ENCODE peak calls at places on chromosome 7, in seven cellular contexts. One of them, this sample, is unnamed.

GRCh38 chr7:93551931-93552330 is 22.6 kb downstream of the CALCR start:
- DNase-seq in IMR-90: no peak
- DNase-seq in H9: no peak
- DNase-seq in A549: no peak
- DNase-seq in HCT116: no peak
- DNase-seq in fibroblast of lung: no peak
- DNase-seq in neural progenitor cell: no peak
- DNase-seq in this sample: no peak

GRCh38 chr7:33807779-33808482 is 97.4 kb upstream of the BMPER start:
- DNase-seq in H9: peak
- DNase-seq in neural progenitor cell: peak
- DNase-seq in fibroblast of lung: peak
- DNase-seq in IMR-90: peak
- DNase-seq in A549: peak
- DNase-seq in HCT116: peak
- DNase-seq in this sample: peak

GRCh38 chr7:134782121-134782623 is 2.7 kb downstream of the CALD1 start:
- DNase-seq in fibroblast of lung: no peak
- DNase-seq in neural progenitor cell: no peak
- DNase-seq in IMR-90: peak
- DNase-seq in H9: no peak
- DNase-seq in HCT116: no peak
- DNase-seq in A549: no peak
- DNase-seq in this sample: no peak

GRCh38 chr7:28389504-28390385 is 22.6 kb upstream of the CREB5 start:
- DNase-seq in neural progenitor cell: peak
- DNase-seq in A549: peak
- DNase-seq in fibroblast of lung: peak
- DNase-seq in HCT116: peak
- DNase-seq in IMR-90: peak
- DNase-seq in H9: no peak
- DNase-seq in this sample: no peak

GRCh38 chr7:55179897-55180682 is 161.3 kb downstream of the EGFR start:
- DNase-seq in neural progenitor cell: no peak
- DNase-seq in A549: no peak
- DNase-seq in H9: no peak
- DNase-seq in fibroblast of lung: no peak
- DNase-seq in IMR-90: no peak
- DNase-seq in HCT116: no peak
- DNase-seq in this sample: no peak

GRCh38 chr7:2156756-2157472 is 75.8 kb downstream of the MAD1L1 start:
- DNase-seq in HCT116: no peak
- DNase-seq in fibroblast of lung: no peak
- DNase-seq in H9: no peak
- DNase-seq in A549: no peak
- DNase-seq in IMR-90: no peak
- DNase-seq in neural progenitor cell: no peak
- DNase-seq in this sample: no peak

GRCh38 chr7:135645296-135645904 is 16.9 kb upstream of the STMP1 start:
- DNase-seq in neural progenitor cell: peak
- DNase-seq in HCT116: peak
- DNase-seq in fibroblast of lung: peak
- DNase-seq in H9: no peak
- DNase-seq in IMR-90: peak
- DNase-seq in A549: peak
- DNase-seq in this sample: no peak

GRCh38 chr7:29102554-29103151 is 43.7 kb downstream of the CPVL start:
- DNase-seq in fibroblast of lung: peak
- DNase-seq in A549: peak
- DNase-seq in HCT116: peak
- DNase-seq in neural progenitor cell: peak
- DNase-seq in IMR-90: peak
- DNase-seq in H9: peak
- DNase-seq in this sample: no peak

GRCh38 chr7:135620980-135621850 is 41.1 kb upstream of the STMP1 start:
- DNase-seq in IMR-90: peak
- DNase-seq in A549: peak
- DNase-seq in neural progenitor cell: peak
- DNase-seq in H9: no peak
- DNase-seq in HCT116: peak
- DNase-seq in fibroblast of lung: peak
- DNase-seq in this sample: peak

GRCh38 chr7:66092654-66093053 is 17.0 kb downstream of the ASL start:
- DNase-seq in HCT116: no peak
- DNase-seq in A549: no peak
- DNase-seq in fibroblast of lung: no peak
- DNase-seq in H9: no peak
- DNase-seq in IMR-90: no peak
- DNase-seq in neural progenitor cell: no peak
- DNase-seq in this sample: no peak

GRCh38 chr7:805261-805660 is 27.0 kb upstream of the SUN1 start:
- DNase-seq in A549: no peak
- DNase-seq in fibroblast of lung: no peak
- DNase-seq in neural progenitor cell: no peak
- DNase-seq in H9: no peak
- DNase-seq in IMR-90: no peak
- DNase-seq in HCT116: no peak
- DNase-seq in this sample: no peak

GRCh38 chr7:4037877-4038276 is 644.2 kb upstream of the FOXK1 start:
- DNase-seq in HCT116: no peak
- DNase-seq in H9: no peak
- DNase-seq in A549: no peak
- DNase-seq in neural progenitor cell: no peak
- DNase-seq in fibroblast of lung: no peak
- DNase-seq in IMR-90: no peak
- DNase-seq in this sample: no peak

GRCh38 chr7:53426145-53426750 is 390.8 kb downstream of the POM121L12 start:
- DNase-seq in neural progenitor cell: peak
- DNase-seq in fibroblast of lung: no peak
- DNase-seq in A549: no peak
- DNase-seq in HCT116: no peak
- DNase-seq in IMR-90: no peak
- DNase-seq in H9: no peak
- DNase-seq in this sample: no peak

GRCh38 chr7:65265959-65266519 is 107.6 kb upstream of the ZNF92 start:
- DNase-seq in HCT116: no peak
- DNase-seq in H9: no peak
- DNase-seq in A549: no peak
- DNase-seq in fibroblast of lung: no peak
- DNase-seq in IMR-90: no peak
- DNase-seq in neural progenitor cell: no peak
- DNase-seq in this sample: no peak

GRCh38 chr7:140639366-140640053 is 1.1 kb downstream of the DENND2A start:
- DNase-seq in HCT116: no peak
- DNase-seq in A549: no peak
- DNase-seq in IMR-90: peak
- DNase-seq in fibroblast of lung: peak
- DNase-seq in neural progenitor cell: peak
- DNase-seq in H9: no peak
- DNase-seq in this sample: no peak

GRCh38 chr7:150754950-150755349 is 17.7 kb downstream of the GIMAP5 start:
- DNase-seq in IMR-90: no peak
- DNase-seq in fibroblast of lung: no peak
- DNase-seq in A549: no peak
- DNase-seq in neural progenitor cell: no peak
- DNase-seq in HCT116: no peak
- DNase-seq in H9: no peak
- DNase-seq in this sample: no peak

GRCh38 chr7:106419455-106420182 is 134.8 kb upstream of the NAMPT start:
- DNase-seq in A549: no peak
- DNase-seq in neural progenitor cell: no peak
- DNase-seq in IMR-90: no peak
- DNase-seq in H9: no peak
- DNase-seq in HCT116: no peak
- DNase-seq in fibroblast of lung: no peak
- DNase-seq in this sample: no peak

GRCh38 chr7:2471396-2471795 is 4.8 kb downstream of the GRIFIN start:
- DNase-seq in fibroblast of lung: peak
- DNase-seq in IMR-90: peak
- DNase-seq in A549: no peak
- DNase-seq in H9: peak
- DNase-seq in neural progenitor cell: peak
- DNase-seq in HCT116: no peak
- DNase-seq in this sample: no peak

GRCh38 chr7:87216701-87217508 is 2.6 kb downstream of the TMEM243 start:
- DNase-seq in fibroblast of lung: no peak
- DNase-seq in A549: no peak
- DNase-seq in neural progenitor cell: no peak
- DNase-seq in HCT116: no peak
- DNase-seq in H9: no peak
- DNase-seq in IMR-90: no peak
- DNase-seq in this sample: no peak

GRCh38 chr7:71574153-71574894 is 442.4 kb downstream of the GALNT17 start:
- DNase-seq in IMR-90: no peak
- DNase-seq in H9: peak
- DNase-seq in A549: no peak
- DNase-seq in fibroblast of lung: no peak
- DNase-seq in HCT116: no peak
- DNase-seq in neural progenitor cell: peak
- DNase-seq in this sample: no peak

GRCh38 chr7:47772492-47772891 is 175.8 kb downstream of the PKD1L1 start:
- DNase-seq in H9: no peak
- DNase-seq in neural progenitor cell: no peak
- DNase-seq in IMR-90: no peak
- DNase-seq in fibroblast of lung: no peak
- DNase-seq in HCT116: no peak
- DNase-seq in A549: no peak
- DNase-seq in this sample: no peak

GRCh38 chr7:44441079-44441478 is 49.4 kb downstream of the NUDCD3 start:
- DNase-seq in IMR-90: no peak
- DNase-seq in H9: no peak
- DNase-seq in A549: no peak
- DNase-seq in neural progenitor cell: no peak
- DNase-seq in fibroblast of lung: no peak
- DNase-seq in HCT116: no peak
- DNase-seq in this sample: no peak

GRCh38 chr7:1065263-1066260 is 21.2 kb downstream of the GPR146 start:
- DNase-seq in A549: peak
- DNase-seq in HCT116: no peak
- DNase-seq in fibroblast of lung: peak
- DNase-seq in H9: peak
- DNase-seq in neural progenitor cell: peak
- DNase-seq in IMR-90: peak
- DNase-seq in this sample: no peak

GRCh38 chr7:12685550-12685949 is 1.9 kb upstream of the ARL4A start:
- DNase-seq in fibroblast of lung: peak
- DNase-seq in neural progenitor cell: peak
- DNase-seq in A549: peak
- DNase-seq in IMR-90: peak
- DNase-seq in HCT116: no peak
- DNase-seq in H9: peak
- DNase-seq in this sample: no peak
- TF ChIP-seq CTCF in fibroblast of lung: peak
- TF ChIP-seq CTCF in neural progenitor cell: peak
- TF ChIP-seq CTCF in A549: peak
- TF ChIP-seq CTCF in IMR-90: peak
- TF ChIP-seq CTCF in HCT116: peak
- TF ChIP-seq CTCF in H9: peak
- TF ChIP-seq CTCF in this sample: peak

DNA sequence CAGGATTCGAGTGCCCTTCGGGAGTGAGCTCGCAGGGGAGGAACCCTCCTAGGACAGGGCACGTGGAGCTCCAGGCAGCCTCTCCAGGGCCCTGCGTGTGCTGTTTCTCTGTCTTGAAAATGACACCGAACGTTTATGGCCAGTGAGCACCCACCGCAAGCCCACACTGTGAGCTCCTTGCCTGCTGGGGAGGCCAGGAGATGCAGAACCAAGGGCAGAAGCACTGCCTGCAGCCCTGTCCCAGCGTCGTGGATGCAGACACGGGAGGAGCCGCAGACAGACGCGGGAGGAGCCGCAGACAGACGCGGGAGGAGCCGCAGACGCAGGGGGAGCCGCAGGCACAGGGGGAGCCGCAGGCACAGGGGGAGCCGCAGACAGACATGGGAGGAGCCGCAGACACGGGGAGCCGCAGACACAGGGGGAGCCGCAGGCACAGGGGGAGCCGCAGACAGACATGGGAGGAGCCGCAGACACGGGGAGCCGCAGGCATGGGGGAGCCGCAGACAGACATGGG is 314.4 kb downstream of the PTPRN2 start:
- DNase-seq in A549: no peak
- DNase-seq in IMR-90: no peak
- DNase-seq in HCT116: no peak
- DNase-seq in H9: peak
- DNase-seq in fibroblast of lung: no peak
- DNase-seq in neural progenitor cell: no peak
- DNase-seq in this sample: no peak
- H3K4me2 ChIP-seq in A549: no peak
- H3K4me2 ChIP-seq in IMR-90: no peak
- H3K4me2 ChIP-seq in HCT116: no peak
- H3K4me2 ChIP-seq in H9: no peak
- H3K4me2 ChIP-seq in fibroblast of lung: no peak
- H3K4me2 ChIP-seq in neural progenitor cell: no peak
- H3K4me2 ChIP-seq in this sample: no peak

DNA sequence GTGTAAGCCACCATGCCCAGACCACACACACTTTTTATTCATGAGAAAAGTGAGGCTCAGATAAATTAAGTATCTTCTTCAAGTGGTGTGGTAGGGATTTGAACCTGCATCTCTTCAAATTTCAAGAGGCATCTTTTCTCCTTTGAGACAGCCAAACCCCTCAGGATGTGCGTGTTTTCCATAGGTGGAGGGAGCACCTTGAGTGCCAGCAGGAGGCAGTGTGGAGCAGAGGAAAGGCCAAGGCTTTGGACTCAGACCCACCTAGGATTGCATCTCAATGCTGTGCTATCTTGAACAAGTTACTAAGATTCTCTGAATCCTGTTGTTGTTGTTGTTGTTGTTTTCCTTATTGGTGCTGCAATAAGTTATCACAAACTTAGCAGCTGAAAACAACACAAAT is 40.2 kb upstream of the MYL10 start:
- DNase-seq in HCT116: no peak
- DNase-seq in H9: no peak
- DNase-seq in neural progenitor cell: no peak
- DNase-seq in fibroblast of lung: no peak
- DNase-seq in IMR-90: no peak
- DNase-seq in A549: peak
- DNase-seq in this sample: no peak
- TF ChIP-seq CTCF in HCT116: no peak
- TF ChIP-seq CTCF in H9: peak
- TF ChIP-seq CTCF in neural progenitor cell: peak
- TF ChIP-seq CTCF in fibroblast of lung: peak
- TF ChIP-seq CTCF in IMR-90: peak
- TF ChIP-seq CTCF in A549: no peak
- TF ChIP-seq CTCF in this sample: peak

GRCh38 chr7:101118856-101119255 is 8.0 kb upstream of the SERPINE1 start:
- DNase-seq in HCT116: no peak
- DNase-seq in fibroblast of lung: no peak
- DNase-seq in neural progenitor cell: no peak
- DNase-seq in H9: no peak
- DNase-seq in IMR-90: no peak
- DNase-seq in A549: no peak
- DNase-seq in this sample: no peak
- H3K4me2 ChIP-seq in HCT116: peak
- H3K4me2 ChIP-seq in fibroblast of lung: no peak
- H3K4me2 ChIP-seq in neural progenitor cell: no peak
- H3K4me2 ChIP-seq in H9: no peak
- H3K4me2 ChIP-seq in IMR-90: no peak
- H3K4me2 ChIP-seq in A549: peak
- H3K4me2 ChIP-seq in this sample: no peak

GRCh38 chr7:155738652-155739537 is 73.4 kb downstream of the SHH start:
- DNase-seq in HCT116: peak
- DNase-seq in neural progenitor cell: peak
- DNase-seq in H9: peak
- DNase-seq in IMR-90: peak
- DNase-seq in fibroblast of lung: peak
- DNase-seq in A549: peak
- DNase-seq in this sample: no peak
- TF ChIP-seq CTCF in HCT116: peak
- TF ChIP-seq CTCF in neural progenitor cell: peak
- TF ChIP-seq CTCF in H9: peak
- TF ChIP-seq CTCF in IMR-90: peak
- TF ChIP-seq CTCF in fibroblast of lung: peak
- TF ChIP-seq CTCF in A549: peak
- TF ChIP-seq CTCF in this sample: peak